ENCODE peak calls at places on chromosome 19, in six cellular contexts. I is non-pigmented ciliary epithelial cell, V is IMR-90, J is kidney epithelial cell, O is NCI-H2081, P is HEK293T. N is an unnamed sample.

GRCh38 chr19:16571283-16571682 is 932 bp downstream of the SLC35E1 start:
- DNase-seq in J (no peak), I (no peak), V (peak), P (no peak), O (peak), N (no peak)

GRCh38 chr19:16668176-16668575 is 7.2 kb downstream of the TMEM38A start:
- DNase-seq in V (no peak), P (no peak), I (no peak), J (no peak), O (no peak), N (no peak)

GRCh38 chr19:39568604-39569003 is 28.6 kb upstream of the EID2 start:
- DNase-seq in O (no peak), P (no peak), I (no peak), V (no peak), J (no peak), N (no peak)

GRCh38 chr19:46659151-46660007 is 1.6 kb downstream of the DACT3 start:
- DNase-seq in I (no peak), V (no peak), P (no peak), J (no peak), O (no peak), N (no peak)

GRCh38 chr19:3538965-3539742 is at the start of gene TEKTIP1:
- DNase-seq in O (no peak), V (no peak), P (no peak), I (no peak), J (no peak), N (no peak)

GRCh38 chr19:47176627-47177090 is 46.0 kb downstream of the SAE1 start:
- DNase-seq in I (peak), V (peak), J (peak), O (no peak), P (no peak), N (peak)

GRCh38 chr19:4456843-4457653 is 546 bp downstream of the UBXN6 start:
- DNase-seq in V (peak), I (no peak), J (no peak), O (no peak), P (peak), N (no peak)

GRCh38 chr19:54109651-54110050 is 5.8 kb downstream of the TFPT start:
- DNase-seq in P (no peak), V (no peak), O (no peak), J (no peak), I (no peak), N (no peak)

GRCh38 chr19:40567040-40567749 is 9.5 kb upstream of the SHKBP1 start:
- DNase-seq in O (no peak), I (no peak), V (no peak), J (no peak), P (no peak), N (no peak)

GRCh38 chr19:30227661-30228112 is 144.5 kb upstream of the ZNF536 start:
- DNase-seq in J (no peak), O (no peak), V (peak), I (no peak), P (peak), N (no peak)

GRCh38 chr19:39543477-39543857 is 3.5 kb upstream of the EID2 start:
- DNase-seq in P (no peak), O (no peak), J (no peak), I (no peak), V (no peak), N (no peak)

GRCh38 chr19:22052644-22053013 is 345 bp downstream of the ZNF257 start:
- DNase-seq in I (no peak), J (no peak), O (no peak), P (no peak), V (no peak), N (no peak)

GRCh38 chr19:37966211-37967072 is 59.4 kb downstream of the SIPA1L3 start:
- DNase-seq in V (peak), O (no peak), J (no peak), I (no peak), P (no peak), N (no peak)

GRCh38 chr19:50857366-50857765 is 2.7 kb downstream of the KLK3 start:
- DNase-seq in I (no peak), O (no peak), J (no peak), V (no peak), P (no peak), N (no peak)

GRCh38 chr19:10551698-10552301 is 8.1 kb downstream of the ATG4D start:
- DNase-seq in V (no peak), I (no peak), J (no peak), P (peak), O (no peak), N (no peak)

GRCh38 chr19:16160943-16161560 is 12.3 kb downstream of the CIB3 start:
- DNase-seq in V (peak), P (no peak), J (peak), I (peak), O (no peak), N (no peak)

GRCh38 chr19:15253076-15253475 is 20.8 kb upstream of the EPHX3 start:
- DNase-seq in O (peak), J (no peak), I (no peak), P (no peak), V (no peak), N (no peak)

GRCh38 chr19:16594131-16594586 is 21.9 kb upstream of the SLC35E1 start:
- DNase-seq in P (no peak), J (no peak), O (no peak), I (no peak), V (no peak), N (no peak)

GRCh38 chr19:50330365-50331078 is 1.3 kb upstream of the KCNC3 start:
- DNase-seq in I (no peak), P (peak), V (peak), J (no peak), O (peak), N (no peak)

GRCh38 chr19:15303105-15303780 is 29.1 kb downstream of the BRD4 start:
- DNase-seq in O (no peak), V (peak), I (no peak), J (no peak), P (no peak), N (no peak)

GRCh38 chr19:42420055-42420544 is 7.1 kb downstream of the LIPE start:
- DNase-seq in O (no peak), J (no peak), V (peak), P (peak), I (no peak), N (no peak)

GRCh38 chr19:49340865-49341718 is 5.9 kb downstream of the CD37 start:
- DNase-seq in P (no peak), J (no peak), V (no peak), O (no peak), I (no peak), N (no peak)

GRCh38 chr19:31214086-31214485 is 135.2 kb downstream of the TSHZ3 start:
- DNase-seq in V (peak), P (no peak), I (peak), J (peak), O (no peak), N (peak)

GRCh38 chr19:28018499-28018898 is 1194.5 kb downstream of the UQCRFS1 start:
- DNase-seq in J (no peak), I (no peak), P (no peak), O (no peak), V (no peak), N (no peak)

GRCh38 chr19:40862785-40863184 is 12.5 kb upstream of the CYP2A6 start:
- DNase-seq in V (no peak), O (no peak), J (no peak), P (no peak), I (no peak), N (peak)

GRCh38 chr19:50801107-50801506 is 10.9 kb downstream of the ACP4 start:
- DNase-seq in I (no peak), O (no peak), V (no peak), J (no peak), P (no peak), N (no peak)

GRCh38 chr19:29927944-29928669 is 13.9 kb upstream of the URI1 start:
- DNase-seq in J (no peak), O (no peak), P (peak), I (no peak), V (no peak), N (no peak)

GRCh38 chr19:33511346-33511745 is 10.2 kb downstream of the PEPD start:
- DNase-seq in P (no peak), V (no peak), J (no peak), O (no peak), I (no peak), N (no peak)

GRCh38 chr19:43464089-43464775 is 1.2 kb downstream of the LYPD3 start:
- DNase-seq in V (no peak), I (no peak), J (no peak), O (no peak), P (peak), N (no peak)

GRCh38 chr19:19407640-19407933 is 2.1 kb downstream of the GATAD2A start:
- DNase-seq in P (no peak), V (no peak), I (no peak), O (no peak), J (no peak), N (no peak)

GRCh38 chr19:33241530-33242101 is 16.0 kb upstream of the SLC7A10 start:
- DNase-seq in J (no peak), P (peak), O (no peak), I (no peak), V (no peak), N (no peak)

GRCh38 chr19:29031216-29031615 is 181.7 kb downstream of the UQCRFS1 start:
- DNase-seq in O (no peak), P (no peak), J (no peak), V (no peak), I (no peak), N (no peak)

GRCh38 chr19:30076751-30077670 is 135.0 kb downstream of the URI1 start:
- DNase-seq in V (no peak), I (no peak), J (no peak), O (no peak), P (no peak), N (no peak)

GRCh38 chr19:13303381-13304129 is 153.3 kb downstream of the IER2 start:
- DNase-seq in P (no peak), I (no peak), V (no peak), O (no peak), J (no peak), N (no peak)